ENCODE peak calls at places on chromosomes 1 and 21, in ten cellular contexts. R, D, L, M, S, B, O, E, N and H are unnamed samples. For H3K4me1, the result is how much of the 10 kb centered on the place peaks cover.

GRCh38 chr1:33007190-33008050 is 29.3 kb downstream of the AK2 start:
- DNase-seq in R (peak), D (no peak), L (peak), M (peak), S (peak), B (peak), O (peak), E (peak), N (no peak), H (peak)

GRCh38 chr1:168626326-168626725 is 49.9 kb downstream of the XCL1 start:
- DNase-seq in R (no peak), D (no peak), L (no peak), M (no peak), S (no peak), B (no peak), O (no peak), E (no peak), N (no peak), H (no peak)

GRCh38 chr1:109959974-109960744 is 24.4 kb upstream of the AHCYL1 start:
- DNase-seq in R (peak), D (no peak), L (no peak), M (peak), S (peak), B (peak), O (peak), E (peak), N (peak), H (no peak)

GRCh38 chr1:219379691-219380090 is 206.0 kb downstream of the LYPLAL1 start:
- DNase-seq in R (no peak), D (no peak), L (no peak), M (no peak), S (no peak), B (no peak), O (no peak), E (no peak), N (no peak), H (no peak)

GRCh38 chr1:210822897-210823296 is 311.1 kb downstream of the KCNH1 start:
- DNase-seq in R (peak), D (no peak), L (no peak), M (no peak), S (no peak), B (no peak), O (no peak), E (no peak), N (no peak), H (no peak)

GRCh38 chr21:44766818-44767354 is 34.7 kb downstream of the UBE2G2 start:
- DNase-seq in R (no peak), D (no peak), L (peak), M (no peak), S (no peak), B (no peak), O (no peak), E (no peak), N (no peak), H (no peak)

GRCh38 chr1:189874715-189875440 is 602.8 kb downstream of the BRINP3 start:
- DNase-seq in R (no peak), D (no peak), L (no peak), M (no peak), S (no peak), B (no peak), O (no peak), E (no peak), N (no peak), H (no peak)

GRCh38 chr1:220283616-220284015 is 11.4 kb upstream of the RAB3GAP2 start:
- DNase-seq in R (no peak), D (no peak), L (no peak), M (no peak), S (no peak), B (no peak), O (no peak), E (peak), N (no peak), H (no peak)

GRCh38 chr1:117231748-117232373 is 21.1 kb upstream of the VTCN1 start:
- DNase-seq in R (no peak), D (no peak), L (no peak), M (peak), S (no peak), B (no peak), O (peak), E (no peak), N (peak), H (no peak)

GRCh38 chr1:1462318-1462966 is 9.1 kb upstream of the ATAD3B start:
- DNase-seq in R (no peak), D (peak), L (peak), M (no peak), S (no peak), B (peak), O (no peak), E (no peak), N (no peak), H (no peak)

GRCh38 chr1:165595561-165595960 is 35.5 kb upstream of the MGST3 start:
- DNase-seq in R (peak), D (no peak), L (no peak), M (peak), S (no peak), B (no peak), O (peak), E (peak), N (no peak), H (no peak)

GRCh38 chr1:41122851-41123518 is 101.5 kb upstream of the SLFNL1 start:
- DNase-seq in R (peak), D (no peak), L (peak), M (peak), S (peak), B (peak), O (peak), E (peak), N (peak), H (peak)

GRCh38 chr1:232988572-232989040 is 38.2 kb downstream of the NTPCR start:
- DNase-seq in R (peak), D (no peak), L (peak), M (peak), S (no peak), B (no peak), O (no peak), E (peak), N (no peak), H (no peak)

GRCh38 chr1:161986328-161986727 is 37.3 kb downstream of the OLFML2B start:
- DNase-seq in R (no peak), D (no peak), L (no peak), M (peak), S (no peak), B (no peak), O (no peak), E (no peak), N (no peak), H (no peak)

GRCh38 chr1:78385744-78386462 is 104.9 kb upstream of the PTGFR start:
- DNase-seq in R (no peak), D (no peak), L (no peak), M (peak), S (no peak), B (no peak), O (no peak), E (no peak), N (no peak), H (no peak)

GRCh38 chr1:25729774-25730173 is 70.2 kb upstream of the SELENON start:
- DNase-seq in R (no peak), D (no peak), L (no peak), M (no peak), S (no peak), B (no peak), O (no peak), E (no peak), N (no peak), H (peak)

GRCh38 chr1:27575861-27576331 is 28.0 kb downstream of the AHDC1 start:
- DNase-seq in R (peak), D (peak), L (peak), M (peak), S (peak), B (peak), O (peak), E (no peak), N (peak), H (peak)

GRCh38 chr21:16215193-16215592 is 485.4 kb downstream of the USP25 start:
- DNase-seq in R (no peak), D (no peak), L (no peak), M (no peak), S (no peak), B (no peak), O (no peak), E (no peak), N (no peak), H (peak)

GRCh38 chr21:44477712-44478111 is 22.4 kb downstream of the LRRC3 start:
- DNase-seq in R (no peak), D (no peak), L (no peak), M (no peak), S (no peak), B (no peak), O (no peak), E (no peak), N (no peak), H (no peak)

GRCh38 chr1:40041466-40041838 is 923 bp downstream of the CAP1 start:
- DNase-seq in R (no peak), D (no peak), L (no peak), M (no peak), S (peak), B (no peak), O (no peak), E (no peak), N (no peak), H (peak)

GRCh38 chr21:39613029-39613934 is 542 bp downstream of the B3GALT5 start:
- DNase-seq in R (peak), D (no peak), L (peak), M (peak), S (peak), B (peak), O (peak), E (no peak), N (no peak), H (no peak)

GRCh38 chr1:172585348-172585747 is 52.4 kb downstream of the SUCO start:
- DNase-seq in R (peak), D (no peak), L (no peak), M (peak), S (no peak), B (no peak), O (peak), E (peak), N (no peak), H (peak)

GRCh38 chr1:230826166-230826875 is 42.0 kb downstream of the C1orf198 start:
- DNase-seq in R (no peak), D (no peak), L (no peak), M (no peak), S (no peak), B (no peak), O (no peak), E (no peak), N (no peak), H (no peak)

GRCh38 chr21:27190601-27191000 is 223.7 kb upstream of the ADAMTS5 start:
- DNase-seq in R (no peak), D (no peak), L (no peak), M (peak), S (no peak), B (no peak), O (no peak), E (peak), N (no peak), H (no peak)

GRCh38 chr21:29359718-29360117 is 61.0 kb downstream of the BACH1 start:
- DNase-seq in R (no peak), D (no peak), L (no peak), M (no peak), S (no peak), B (no peak), O (no peak), E (peak), N (no peak), H (no peak)

GRCh38 chr1:15728937-15729657 is 7.0 kb upstream of the SLC25A34 start:
- DNase-seq in R (no peak), D (no peak), L (no peak), M (no peak), S (no peak), B (no peak), O (no peak), E (no peak), N (no peak), H (no peak)

GRCh38 chr21:35149698-35150097 is 100.6 kb upstream of the RUNX1 start:
- DNase-seq in R (peak), D (no peak), L (no peak), M (peak), S (no peak), B (no peak), O (peak), E (peak), N (no peak), H (no peak)

GRCh38 chr1:156624814-156625435 is 5.7 kb downstream of the HAPLN2 start:
- DNase-seq in R (no peak), D (peak), L (no peak), M (no peak), S (peak), B (no peak), O (no peak), E (no peak), N (no peak), H (no peak)

DNA sequence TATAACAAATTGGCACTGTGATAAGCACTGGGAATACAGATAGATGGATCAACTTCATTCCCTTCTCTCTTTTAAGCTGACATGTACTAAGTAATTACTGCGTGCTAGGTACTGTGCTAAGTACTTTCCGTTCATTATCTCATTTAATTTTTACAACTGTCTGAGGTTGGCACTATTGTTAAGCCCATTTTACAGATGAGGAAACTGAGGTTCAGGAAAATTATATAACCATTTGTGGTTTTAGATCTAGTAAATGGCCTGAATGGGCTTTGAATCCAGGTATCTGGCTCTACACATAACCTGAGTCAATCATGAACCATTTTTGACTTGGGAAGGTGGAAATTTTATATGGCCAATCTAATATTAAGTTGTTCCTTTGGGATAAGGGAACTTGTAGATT is 3.6 kb upstream of the HMGCS2 start:
- DNase-seq in R (no peak), D (no peak), L (no peak), M (no peak), S (no peak), B (no peak), O (no peak), E (no peak), N (no peak), H (no peak)
- H3K4me1 ChIP-seq in R (under half), D (under half), L (under half), M (under half), S (under half), B (under half), O (under half), E (under half), N (under half), H (under half)

DNA sequence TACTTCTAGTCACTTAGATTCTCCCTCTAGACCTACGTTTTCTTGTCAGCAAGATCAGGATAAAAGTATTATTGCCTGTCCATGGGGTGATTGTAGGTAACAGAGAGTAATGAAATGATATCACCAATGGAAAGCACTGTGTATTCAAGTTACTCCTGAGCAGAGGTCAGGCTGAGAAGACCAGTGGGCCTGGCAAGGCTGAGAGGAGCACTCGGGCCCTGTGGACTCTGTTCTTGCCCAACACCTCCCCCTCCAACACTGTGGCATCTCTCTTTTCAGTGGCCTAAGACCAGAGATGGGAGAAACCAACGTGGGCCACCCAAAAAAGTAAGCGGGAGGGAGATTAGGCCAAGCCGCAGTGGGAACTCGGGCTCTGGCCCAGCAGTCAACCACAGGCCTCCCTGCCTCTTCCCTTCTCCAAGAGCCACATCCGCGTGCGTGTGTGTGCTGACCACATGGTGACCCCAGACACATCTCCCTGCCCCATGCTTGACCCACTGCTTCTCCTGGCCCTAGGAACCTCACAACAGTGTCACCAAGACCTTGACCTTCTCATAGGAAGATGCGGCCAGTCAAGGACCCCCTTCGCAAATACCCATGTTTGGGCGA is 12.3 kb downstream of the RORC start:
- DNase-seq in R (no peak), D (no peak), L (no peak), M (no peak), S (no peak), B (no peak), O (no peak), E (no peak), N (no peak), H (no peak)
- H3K9ac ChIP-seq in R (no peak), D (no peak), L (no peak), M (no peak), S (no peak), B (no peak), O (no peak), E (no peak), N (no peak), H (no peak)

GRCh38 chr1:228781801-228782661 is 46.8 kb downstream of the RHOU start:
- DNase-seq in R (no peak), D (no peak), L (no peak), M (no peak), S (no peak), B (no peak), O (no peak), E (no peak), N (no peak), H (no peak)

GRCh38 chr1:228783415-228784045 is 48.3 kb downstream of the RHOU start:
- DNase-seq in R (no peak), D (no peak), L (no peak), M (no peak), S (no peak), B (peak), O (peak), E (no peak), N (no peak), H (no peak)

GRCh38 chr1:228782662-228783414 is 47.6 kb downstream of the RHOU start:
- DNase-seq in R (peak), D (no peak), L (no peak), M (peak), S (no peak), B (no peak), O (peak), E (peak), N (peak), H (no peak)

GRCh38 chr1:228785366-228786085 is 50.2 kb downstream of the RHOU start:
- DNase-seq in R (peak), D (no peak), L (no peak), M (no peak), S (no peak), B (no peak), O (no peak), E (no peak), N (no peak), H (no peak)

GRCh38 chr1:228784191-228784590 is 48.9 kb downstream of the RHOU start:
- DNase-seq in R (no peak), D (no peak), L (no peak), M (no peak), S (no peak), B (no peak), O (no peak), E (no peak), N (peak), H (no peak)
- H3K4me1 ChIP-seq in R (under half), D (under half), L (under half), M (under half), S (under half), B (under half), O (under half), E (under half), N (under half), H (under half)

GRCh38 chr1:94544706-94545490 is 3.3 kb upstream of the F3 start:
- DNase-seq in R (peak), D (no peak), L (no peak), M (peak), S (no peak), B (peak), O (peak), E (peak), N (no peak), H (peak)

GRCh38 chr1:94543003-94543402 is 1.4 kb upstream of the F3 start:
- DNase-seq in R (peak), D (no peak), L (no peak), M (peak), S (no peak), B (peak), O (peak), E (peak), N (no peak), H (peak)

GRCh38 chr1:94541175-94542087 is at the start of gene F3:
- DNase-seq in R (peak), D (peak), L (peak), M (peak), S (peak), B (peak), O (peak), E (peak), N (peak), H (peak)

GRCh38 chr1:94542088-94542671 is 621 bp upstream of the F3 start:
- DNase-seq in R (peak), D (peak), L (peak), M (peak), S (peak), B (peak), O (peak), E (peak), N (peak), H (peak)

DNA sequence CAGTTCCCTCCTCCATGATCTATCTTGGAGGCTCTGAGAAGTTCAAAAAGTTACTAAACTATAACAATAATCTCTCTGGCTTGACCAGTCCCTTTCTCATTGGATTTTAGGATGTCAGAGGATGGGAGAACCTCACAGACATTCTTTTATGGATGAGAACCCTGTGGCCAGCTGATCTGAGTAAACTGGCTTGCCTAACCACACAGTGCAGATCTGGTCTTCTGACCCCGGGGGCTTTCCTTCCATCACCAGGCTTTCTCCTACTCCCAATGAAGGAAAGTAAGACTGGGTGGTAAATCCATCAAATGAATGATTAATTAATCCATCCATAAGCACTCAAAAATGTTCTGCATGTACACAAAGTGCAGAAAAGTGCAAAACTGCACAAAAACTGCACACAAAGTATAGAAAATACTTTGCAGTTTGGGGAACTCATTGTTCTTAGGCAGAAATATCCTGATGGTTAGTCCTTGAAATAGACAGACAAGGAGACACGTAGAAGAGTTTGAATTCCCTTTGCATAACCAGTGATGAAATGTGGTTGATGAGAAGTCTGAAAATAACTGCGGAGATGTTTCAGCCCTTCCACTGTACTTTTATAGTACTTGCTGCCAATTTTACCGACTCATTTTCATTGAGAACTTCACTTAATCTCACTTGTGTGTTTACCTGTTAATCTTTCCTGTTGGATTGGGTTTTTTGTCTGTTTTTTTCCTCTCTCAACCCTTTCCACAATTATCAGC is 2.5 kb upstream of the F3 start:
- DNase-seq in R (no peak), D (no peak), L (no peak), M (peak), S (no peak), B (no peak), O (peak), E (peak), N (no peak), H (no peak)
- H3K9ac ChIP-seq in R (peak), D (no peak), L (no peak), M (no peak), S (no peak), B (no peak), O (peak), E (peak), N (no peak), H (no peak)

DNA sequence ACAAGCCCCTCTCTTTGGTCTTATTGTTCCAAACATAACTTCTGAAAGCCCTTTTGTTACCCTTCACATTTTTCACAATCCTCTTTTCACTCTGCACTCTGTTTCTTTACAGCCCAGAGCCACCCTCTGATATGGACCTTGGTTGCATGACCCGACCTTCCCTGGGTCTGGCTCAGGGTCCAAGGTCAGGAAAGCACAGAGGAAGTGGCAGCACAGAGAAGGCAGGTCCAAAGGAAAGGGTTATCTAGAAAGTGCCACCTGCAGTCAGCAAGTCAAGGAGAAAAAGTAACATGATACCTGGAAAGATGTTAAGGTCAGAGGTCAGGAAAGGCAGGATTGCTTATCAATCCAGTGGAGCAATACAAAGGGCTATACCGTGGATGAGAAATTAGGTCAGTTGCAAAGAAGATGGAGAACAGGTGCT is 18.4 kb downstream of the BCAR3 start:
- DNase-seq in R (no peak), D (no peak), L (no peak), M (no peak), S (no peak), B (peak), O (no peak), E (no peak), N (no peak), H (no peak)
- H3K4me1 ChIP-seq in R (half or more), D (under half), L (half or more), M (under half), S (under half), B (under half), O (under half), E (half or more), N (under half), H (half or more)

GRCh38 chr1:235351898-235352297 is 15.3 kb upstream of the TBCE start:
- DNase-seq in R (no peak), D (no peak), L (no peak), M (no peak), S (no peak), B (no peak), O (no peak), E (no peak), N (no peak), H (no peak)

GRCh38 chr1:235358899-235359298 is 8.3 kb upstream of the TBCE start:
- DNase-seq in R (no peak), D (no peak), L (no peak), M (no peak), S (no peak), B (no peak), O (no peak), E (no peak), N (no peak), H (no peak)

GRCh38 chr1:235357485-235358378 is 9.5 kb upstream of the TBCE start:
- DNase-seq in R (no peak), D (no peak), L (no peak), M (no peak), S (peak), B (peak), O (no peak), E (no peak), N (no peak), H (no peak)
- H3K9ac ChIP-seq in R (no peak), D (no peak), L (no peak), M (no peak), S (no peak), B (no peak), O (no peak), E (no peak), N (no peak), H (no peak)